ENCODE peak calls at places on chromosomes 6 and 20, in seven cellular contexts. O, J, U, S, F, N and E are unnamed samples.

GRCh38 chr20:49043000-49043399 is 3.1 kb upstream of the CSE1L start:
- DNase-seq in O (no peak), J (no peak), U (no peak), S (no peak), F (no peak), N (no peak), E (no peak)

GRCh38 chr6:136927313-136927712 is 5.2 kb downstream of the SLC35D3 start:
- DNase-seq in O (no peak), J (no peak), U (peak), S (peak), F (no peak), N (no peak), E (no peak)

GRCh38 chr20:37907677-37908397 is 4.9 kb downstream of the VSTM2L start:
- DNase-seq in O (no peak), J (no peak), U (peak), S (no peak), F (peak), N (no peak), E (no peak)

GRCh38 chr6:157022022-157022740 is 245.0 kb downstream of the ARID1B start:
- DNase-seq in O (peak), J (peak), U (peak), S (peak), F (peak), N (peak), E (peak)

GRCh38 chr6:51855310-51856082 is 231.9 kb downstream of the PKHD1 start:
- DNase-seq in O (no peak), J (peak), U (peak), S (peak), F (peak), N (no peak), E (peak)

GRCh38 chr6:17851720-17852161 is 135.7 kb downstream of the KIF13A start:
- DNase-seq in O (no peak), J (no peak), U (peak), S (no peak), F (no peak), N (no peak), E (no peak)

GRCh38 chr6:72084992-72085569 is 198.7 kb downstream of the RIMS1 start:
- DNase-seq in O (no peak), J (no peak), U (no peak), S (no peak), F (peak), N (no peak), E (no peak)

GRCh38 chr6:41080623-41081022 is 7.8 kb downstream of the NFYA start:
- DNase-seq in O (no peak), J (no peak), U (no peak), S (no peak), F (no peak), N (no peak), E (no peak)

GRCh38 chr6:33429745-33430042 is 9.8 kb downstream of the SYNGAP1 start:
- DNase-seq in O (no peak), J (no peak), U (no peak), S (no peak), F (no peak), N (no peak), E (no peak)

GRCh38 chr6:164505425-164505824 is 804.0 kb downstream of the C6orf118 start:
- DNase-seq in O (no peak), J (no peak), U (no peak), S (no peak), F (no peak), N (no peak), E (no peak)

GRCh38 chr6:163962627-163963117 is 548.2 kb downstream of the QKI start:
- DNase-seq in O (no peak), J (no peak), U (no peak), S (no peak), F (no peak), N (peak), E (no peak)

GRCh38 chr20:33394718-33395117 is 6.6 kb downstream of the CDK5RAP1 start:
- DNase-seq in O (no peak), J (no peak), U (no peak), S (no peak), F (no peak), N (no peak), E (no peak)

GRCh38 chr6:8627085-8627861 is 191.9 kb upstream of the SLC35B3 start:
- DNase-seq in O (no peak), J (no peak), U (no peak), S (no peak), F (no peak), N (no peak), E (no peak)

GRCh38 chr6:144467153-144467762 is 182.1 kb downstream of the UTRN start:
- DNase-seq in O (no peak), J (no peak), U (no peak), S (no peak), F (no peak), N (no peak), E (no peak)

GRCh38 chr6:89980353-89980752 is 86.1 kb downstream of the GJA10 start:
- DNase-seq in O (no peak), J (no peak), U (no peak), S (no peak), F (no peak), N (no peak), E (no peak)

GRCh38 chr6:144145546-144145945 is 4.8 kb upstream of the STX11 start:
- DNase-seq in O (no peak), J (no peak), U (peak), S (no peak), F (no peak), N (no peak), E (no peak)

GRCh38 chr6:16067568-16067967 is 61.3 kb upstream of the MYLIP start:
- DNase-seq in O (no peak), J (no peak), U (no peak), S (no peak), F (no peak), N (no peak), E (no peak)

GRCh38 chr20:53872561-53873248 is 197.7 kb downstream of the BCAS1 start:
- DNase-seq in O (no peak), J (no peak), U (no peak), S (no peak), F (peak), N (no peak), E (no peak)

GRCh38 chr20:54123587-54124180 is 50.1 kb downstream of the CYP24A1 start:
- DNase-seq in O (no peak), J (no peak), U (peak), S (no peak), F (peak), N (no peak), E (no peak)